ENCODE peak calls at places on chromosome 9, in ten cellular contexts. E, G, C, J, T, I, V, F, O and R are unnamed samples.

GRCh38 chr9:78831726-78832125 is 534.8 kb downstream of the PSAT1 start:
- DNase-seq in V (no peak), G (no peak), C (no peak), F (no peak), J (no peak), T (no peak), I (no peak), O (no peak), E (no peak), R (peak; percentile 21)

GRCh38 chr9:18014556-18014955 is 435.7 kb downstream of the SH3GL2 start:
- DNase-seq in V (no peak), O (no peak), I (no peak), J (no peak), T (no peak), C (no peak), F (no peak), G (peak; percentile 10), E (no peak), R (no peak)

GRCh38 chr9:17726298-17726697 is 147.4 kb downstream of the SH3GL2 start:
- DNase-seq in C (no peak), J (no peak), T (no peak), G (no peak), O (no peak), F (no peak), V (no peak), E (no peak), I (no peak), R (no peak)

GRCh38 chr9:130268521-130269131 is 3.1 kb downstream of the HMCN2 start:
- DNase-seq in V (no peak), C (no peak), G (no peak), F (no peak), O (no peak), J (no peak), E (no peak), T (no peak), I (no peak), R (no peak)

GRCh38 chr9:107691649-107692048 is 202.1 kb upstream of the KLF4 start:
- DNase-seq in J (no peak), O (no peak), C (no peak), F (no peak), E (no peak), G (no peak), I (no peak), T (no peak), V (no peak), R (no peak)

GRCh38 chr9:99680191-99680590 is 141.5 kb upstream of the NR4A3 start:
- DNase-seq in F (no peak), O (no peak), E (no peak), J (no peak), I (no peak), C (no peak), G (peak; percentile 20), V (no peak), T (no peak), R (peak; percentile 3)

GRCh38 chr9:2709645-2710101 is 7.6 kb upstream of the KCNV2 start:
- DNase-seq in V (no peak), E (no peak), C (no peak), O (no peak), G (no peak), T (no peak), J (no peak), I (no peak), F (no peak), R (no peak)

GRCh38 chr9:922731-923130 is 53.7 kb upstream of the DMRT3 start:
- DNase-seq in T (no peak), V (no peak), C (no peak), G (no peak), E (no peak), I (no peak), O (no peak), F (no peak), J (no peak), R (no peak)

GRCh38 chr9:69253057-69253456 is 72.0 kb upstream of the ENTREP1 start:
- DNase-seq in O (no peak), J (no peak), I (no peak), G (no peak), V (no peak), E (no peak), C (no peak), F (no peak), T (no peak), R (peak; percentile 20)

GRCh38 chr9:14278291-14278721 is 35.6 kb downstream of the NFIB start:
- DNase-seq in C (no peak), I (no peak), O (no peak), J (peak; percentile 34), E (no peak), V (no peak), G (peak; percentile 53), F (no peak), T (no peak), R (peak; percentile 20)

GRCh38 chr9:86098793-86099694 is at the start of gene GOLM1:
- DNase-seq in E (peak; percentile 79), J (peak; percentile 63), O (peak; percentile 63), V (peak; percentile 58), I (no peak), G (peak; percentile 20), C (peak; percentile 46), F (peak; percentile 82), T (peak; percentile 16), R (peak; percentile 64)

GRCh38 chr9:104092192-104092591 is 1.9 kb upstream of the SMC2 start:
- DNase-seq in F (no peak), C (no peak), I (no peak), J (no peak), V (no peak), G (no peak), O (no peak), E (no peak), T (no peak), R (no peak)

GRCh38 chr9:21997480-21997879 is 2.9 kb downstream of the CDKN2B-AS1 start:
- DNase-seq in G (no peak), J (no peak), I (no peak), E (no peak), C (no peak), T (no peak), O (no peak), V (no peak), F (no peak), R (no peak)

GRCh38 chr9:21995652-21996275 is 1.2 kb downstream of the CDKN2B-AS1 start:
- DNase-seq in T (no peak), C (peak; percentile 40), G (no peak), O (no peak), V (peak; percentile 64), F (peak; percentile 86), J (peak; percentile 24), E (peak; percentile 75), I (no peak), R (peak; percentile 78)

GRCh38 chr9:21998026-21998425 is 3.4 kb downstream of the CDKN2B-AS1 start:
- DNase-seq in I (no peak), T (no peak), F (no peak), V (no peak), C (no peak), E (no peak), J (no peak), G (no peak), O (no peak), R (no peak)

GRCh38 chr9:21996438-21996837 is 1.8 kb downstream of the CDKN2B-AS1 start:
- DNase-seq in F (no peak), I (no peak), T (no peak), G (no peak), E (no peak), J (no peak), O (no peak), C (no peak), V (no peak), R (no peak)

GRCh38 chr9:21996858-21997257 is 2.3 kb downstream of the CDKN2B-AS1 start:
- DNase-seq in E (no peak), T (no peak), J (no peak), G (no peak), V (no peak), F (no peak), O (no peak), C (no peak), I (no peak), R (no peak)
- H3K4me3 ChIP-seq in E (no peak overlapping the region), T (peak overlapping the region; percentile 68), J (peak overlapping the region; percentile 96), G (no peak overlapping the region), V (no peak overlapping the region), F (no peak overlapping the region), O (no peak overlapping the region), C (no peak overlapping the region), I (peak overlapping the region; percentile 86), R (no peak overlapping the region)

DNA sequence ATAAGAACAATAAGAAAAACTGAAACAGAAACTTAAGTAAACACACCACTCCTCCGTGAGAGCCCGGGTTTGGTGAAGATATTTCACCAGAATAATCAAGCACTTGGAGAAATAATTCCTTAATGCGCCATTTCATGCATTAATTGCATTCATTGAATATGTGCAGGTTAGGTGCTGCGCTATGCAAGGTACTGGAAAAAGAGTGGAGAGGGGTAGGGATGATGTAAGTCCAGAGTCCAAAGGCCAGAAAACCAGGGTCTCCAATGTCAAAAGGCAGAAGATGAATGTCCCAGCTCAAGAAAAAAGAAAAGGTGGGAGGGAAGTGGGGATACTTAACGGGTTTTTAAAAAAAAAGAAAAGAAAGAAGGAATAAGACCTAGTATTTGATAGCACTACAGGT is 669 bp upstream of the ZFP37 start:
- DNase-seq in F (no peak), E (no peak), I (no peak), G (no peak), C (no peak), O (no peak), T (no peak), V (no peak), J (no peak), R (no peak)
- H3K4me3 ChIP-seq in F (peak overlapping the region; percentile 65), E (peak overlapping the region; percentile 82), I (peak overlapping the region; percentile 91), G (peak overlapping the region; percentile 72), C (peak overlapping the region; percentile 77), O (peak overlapping the region; percentile 92), T (peak overlapping the region; percentile 90), V (no peak overlapping the region), J (no peak overlapping the region), R (peak overlapping the region; percentile 72)

DNA sequence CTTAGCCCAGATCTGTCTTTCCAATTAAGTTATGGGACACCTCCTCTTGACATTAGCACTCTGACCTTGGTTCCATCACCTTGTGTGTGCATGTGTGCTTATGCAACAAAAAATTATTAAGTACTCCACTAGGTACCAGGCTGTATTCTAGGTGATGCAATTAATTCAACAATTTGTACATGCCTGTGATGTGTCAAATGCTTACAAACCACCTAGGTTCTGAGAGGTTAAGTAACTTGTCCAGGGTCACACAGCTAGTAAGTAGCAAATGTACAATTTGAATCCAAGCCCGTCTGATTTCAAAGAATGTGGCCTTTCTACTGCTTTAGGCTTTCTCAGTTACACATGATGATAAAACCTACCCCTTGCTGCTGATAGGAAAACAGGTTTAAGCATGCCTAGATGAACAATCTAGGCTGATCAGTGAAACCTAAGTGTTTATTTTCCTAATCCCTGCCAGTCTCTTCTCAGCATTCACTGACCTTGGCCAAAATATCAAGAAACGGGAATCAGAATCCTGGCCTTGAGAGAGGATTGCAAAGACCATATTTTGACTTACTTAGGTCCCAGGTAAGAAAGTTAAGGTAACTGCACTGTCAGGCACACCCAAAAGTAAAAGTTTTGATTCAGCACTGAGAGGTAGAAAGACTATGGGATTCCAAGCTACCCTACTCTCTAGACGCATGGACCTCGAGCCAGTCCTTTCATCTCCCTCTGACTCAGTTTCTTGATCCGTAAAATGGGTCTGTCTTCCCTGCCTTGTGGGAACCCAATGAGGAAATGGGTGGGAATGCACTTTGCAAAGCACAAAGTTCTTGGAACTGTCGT is 999 bp downstream of the TBC1D2 start:
- DNase-seq in G (no peak), T (peak; percentile 68), J (no peak), O (no peak), V (no peak), I (no peak), E (no peak), F (no peak), C (no peak), R (no peak)
- H3K4me3 ChIP-seq in G (peak overlapping the region; percentile 93), T (peak overlapping the region; percentile 92), J (peak overlapping the region; percentile 100), O (peak overlapping the region; percentile 84), V (peak overlapping the region; percentile 71), I (peak overlapping the region; percentile 90), E (peak overlapping the region; percentile 77), F (peak overlapping the region; percentile 77), C (peak overlapping the region; percentile 73), R (peak overlapping the region; percentile 76)

GRCh38 chr9:131349881-131350563 is 43.9 kb upstream of the PRRC2B start:
- DNase-seq in I (peak; percentile 65), J (peak; percentile 74), G (peak; percentile 33), C (peak; percentile 87), O (peak; percentile 61), V (peak; percentile 95), T (peak; percentile 75), F (peak; percentile 97), E (peak; percentile 95), R (peak; percentile 88)
- H3K4me3 ChIP-seq in I (peak overlapping the region; percentile 55), J (peak overlapping the region; percentile 79), G (peak overlapping the region; percentile 35), C (peak overlapping the region; percentile 30), O (peak overlapping the region; percentile 45), V (no peak overlapping the region), T (peak overlapping the region; percentile 19), F (no peak overlapping the region), E (peak overlapping the region; percentile 23), R (peak overlapping the region; percentile 44)